ENCODE peak calls at places on chromosome X, in four cellular contexts. N is CD8-positive, alpha-beta memory T cell; P is A549; T is hepatocyte. Q is an unnamed sample.

GRCh38 chrX:38717871-38718270 is 83.4 kb upstream of the MID1IP1 start:
- DNase-seq in T (peak), N (no peak), P (peak), Q (peak)

GRCh38 chrX:10722804-10723364 is 102.5 kb upstream of the MID1 start:
- DNase-seq in P (peak), N (peak), T (peak), Q (peak)

GRCh38 chrX:13275031-13275430 is 44.8 kb downstream of the ATXN3L start:
- DNase-seq in P (no peak), T (no peak), N (no peak), Q (no peak)

GRCh38 chrX:39953879-39954278 is 143.9 kb downstream of the BCOR start:
- DNase-seq in N (no peak), P (peak), T (peak), Q (peak)

GRCh38 chrX:69362354-69362753 is 141.8 kb upstream of the NALF2 start:
- DNase-seq in T (no peak), N (no peak), P (no peak), Q (no peak)

GRCh38 chrX:41895826-41896225 is 27.5 kb downstream of the CASK start:
- DNase-seq in T (no peak), N (no peak), P (no peak), Q (no peak)

GRCh38 chrX:27186671-27187070 is 276.5 kb downstream of the PPP4R3C start:
- DNase-seq in N (peak), T (peak), P (peak), Q (peak)

GRCh38 chrX:105220636-105221035 is at the start of gene TEX13A:
- DNase-seq in P (no peak), N (no peak), T (no peak), Q (no peak)

GRCh38 chrX:118254611-118255010 is 91.3 kb upstream of the WDR44 start:
- DNase-seq in T (peak), P (peak), N (peak), Q (peak)

GRCh38 chrX:103615781-103616180 is 8.0 kb downstream of the TCEAL3 start:
- DNase-seq in P (no peak), T (no peak), N (no peak), Q (peak)

GRCh38 chrX:120015145-120016067 is 62.1 kb downstream of the RHOXF2B start:
- DNase-seq in T (peak), N (peak), P (no peak), Q (no peak)

GRCh38 chrX:71292669-71293379 is 8.7 kb upstream of the ITGB1BP2 start:
- DNase-seq in T (no peak), N (no peak), P (no peak), Q (peak)

GRCh38 chrX:50093627-50094026 is 107.2 kb downstream of the AKAP4 start:
- DNase-seq in T (no peak), P (no peak), N (no peak), Q (no peak)

GRCh38 chrX:140766024-140766611 is 56.6 kb downstream of the LINC00632 start:
- DNase-seq in T (peak), N (peak), P (peak), Q (peak)

GRCh38 chrX:77528034-77528433 is 80.8 kb downstream of the FGF16 start:
- DNase-seq in P (no peak), N (no peak), T (no peak), Q (no peak)

GRCh38 chrX:71210829-71211228 is 12.2 kb upstream of the GJB1 start:
- DNase-seq in P (no peak), T (no peak), N (no peak), Q (no peak)

GRCh38 chrX:45822124-45822523 is 621.4 kb upstream of the DIPK2B start:
- DNase-seq in N (no peak), P (no peak), T (no peak), Q (no peak)

GRCh38 chrX:45527834-45528233 is 327.2 kb upstream of the DIPK2B start:
- DNase-seq in N (no peak), P (no peak), T (no peak), Q (no peak)

GRCh38 chrX:9148626-9149385 is 114.9 kb upstream of the FAM9B start:
- DNase-seq in T (no peak), N (no peak), P (peak), Q (peak)

GRCh38 chrX:132382068-132382467 is 106.8 kb downstream of the MBNL3 start:
- DNase-seq in N (no peak), P (no peak), T (no peak), Q (no peak)

GRCh38 chrX:132044953-132045352 is 21.9 kb downstream of the STK26 start:
- DNase-seq in P (no peak), N (no peak), T (no peak), Q (no peak)

GRCh38 chrX:40083120-40083978 is 14.4 kb downstream of the BCOR start:
- DNase-seq in N (no peak), P (no peak), T (peak), Q (no peak)

GRCh38 chrX:72202792-72203401 is 21.3 kb downstream of the PIN4 start:
- DNase-seq in P (no peak), N (no peak), T (no peak), Q (no peak)

GRCh38 chrX:114584434-114584943 is 603 bp downstream of the HTR2C start:
- DNase-seq in T (peak), P (no peak), N (no peak), Q (no peak)

GRCh38 chrX:124274438-124275166 is 57.9 kb upstream of the TEX13D start:
- DNase-seq in T (no peak), P (no peak), N (no peak), Q (no peak)

GRCh38 chrX:70168238-70169188 is 8.8 kb upstream of the DGAT2L6 start:
- DNase-seq in N (no peak), T (peak), P (peak), Q (peak)

GRCh38 chrX:131792789-131793462 is 230.2 kb upstream of the STK26 start:
- DNase-seq in P (peak), T (no peak), N (peak), Q (peak)

GRCh38 chrX:9312922-9313867 is 151.7 kb upstream of the TBL1X start:
- DNase-seq in T (peak), P (peak), N (peak), Q (no peak)

GRCh38 chrX:24245201-24245600 is 68.7 kb downstream of the SUPT20HL2 start:
- DNase-seq in P (peak), N (no peak), T (peak), Q (peak)

GRCh38 chrX:101415180-101416130 is 7.4 kb downstream of the HNRNPH2 start:
- DNase-seq in P (peak), N (peak), T (peak), Q (peak)

GRCh38 chrX:38561126-38561868 is at the start of gene TSPAN7:
- DNase-seq in N (peak), T (peak), P (peak), Q (peak)

GRCh38 chrX:24870143-24870542 is 145.6 kb downstream of the ARX start:
- DNase-seq in T (peak), N (no peak), P (peak), Q (peak)

GRCh38 chrX:78652971-78653822 is 5.9 kb downstream of the RTL3 start:
- DNase-seq in N (no peak), T (no peak), P (peak), Q (peak)
- H3K4me3 ChIP-seq in N (no peak), T (no peak), P (no peak), Q (no peak)

GRCh38 chrX:53422091-53422914 is at the start of the genes RIBC1 and SMC1A:
- DNase-seq in T (peak), N (peak), P (peak), Q (peak)

GRCh38 chrX:53421772-53422090 is 723 bp downstream of the SMC1A start:
- DNase-seq in T (no peak), N (no peak), P (no peak), Q (no peak)

GRCh38 chrX:53422915-53423268 is 219 bp downstream of the RIBC1 start:
- DNase-seq in P (no peak), T (no peak), N (no peak), Q (no peak)

DNA sequence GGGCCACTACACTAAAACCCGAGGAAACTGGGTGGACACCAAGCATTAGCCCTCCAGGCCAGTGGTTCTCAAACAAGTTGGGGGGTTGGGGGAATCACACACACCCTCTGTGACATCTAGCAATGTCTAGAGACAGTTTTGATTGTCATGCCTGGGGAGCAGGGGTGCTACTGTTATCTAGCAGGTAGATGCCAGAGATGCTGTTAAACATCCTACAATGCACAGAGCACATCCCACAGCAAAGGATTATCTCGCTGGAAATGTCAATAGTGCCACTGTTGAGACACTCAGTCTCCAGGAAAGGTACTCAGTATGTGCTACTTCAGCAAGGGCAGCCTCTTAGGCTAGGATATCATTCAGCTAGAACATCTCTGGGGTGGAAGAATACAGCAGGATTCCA is 1.3 kb downstream of the SMC1A start:
- DNase-seq in P (no peak), N (no peak), T (no peak), Q (no peak)
- H3K4me3 ChIP-seq in P (peak), N (peak), T (peak), Q (peak)

GRCh38 chrX:112819013-112819635 is 21.5 kb downstream of the AMOT start:
- DNase-seq in P (no peak), T (peak), N (no peak), Q (peak)
- H3K4me3 ChIP-seq in P (no peak), T (no peak), N (no peak), Q (no peak)

GRCh38 chrX:153474718-153475117 is 4.3 kb upstream of the HAUS7 start:
- DNase-seq in T (peak), P (no peak), N (peak), Q (peak)
- H3K4me3 ChIP-seq in T (no peak), P (no peak), N (no peak), Q (no peak)

GRCh38 chrX:49042581-49043219 is 457 bp downstream of the TFE3 start:
- DNase-seq in T (no peak), N (peak), P (no peak), Q (no peak)

GRCh38 chrX:49039598-49040375 is 3.4 kb downstream of the TFE3 start:
- DNase-seq in N (no peak), T (peak), P (peak), Q (peak)

GRCh38 chrX:49041683-49042529 is 1.3 kb downstream of the TFE3 start:
- DNase-seq in N (no peak), P (peak), T (peak), Q (peak)

GRCh38 chrX:49037883-49038475 is 5.2 kb downstream of the TFE3 start:
- DNase-seq in P (peak), N (no peak), T (no peak), Q (peak)

GRCh38 chrX:49040376-49040955 is 2.7 kb downstream of the TFE3 start:
- DNase-seq in T (no peak), N (no peak), P (peak), Q (peak)
- H3K4me3 ChIP-seq in T (no peak), N (no peak), P (peak), Q (peak)

GRCh38 chrX:152958524-152959465 is 35.1 kb downstream of the PNMA5 start:
- DNase-seq in N (peak), P (peak), T (peak), Q (peak)
- H3K4me3 ChIP-seq in N (no peak), P (peak), T (peak), Q (peak)

GRCh38 chrX:17787557-17787956 is 50.3 kb downstream of the SCML1 start:
- DNase-seq in N (no peak), T (no peak), P (no peak), Q (no peak)
- H3K4me3 ChIP-seq in N (no peak), T (no peak), P (no peak), Q (no peak)

GRCh38 chrX:17860179-17860780 is 818 bp downstream of the RAI2 start:
- DNase-seq in P (no peak), N (peak), T (no peak), Q (no peak)

GRCh38 chrX:17860811-17861495 is at the start of gene RAI2:
- DNase-seq in T (peak), P (no peak), N (peak), Q (no peak)

GRCh38 chrX:17861496-17862011 is 456 bp upstream of the RAI2 start:
- DNase-seq in T (no peak), N (no peak), P (no peak), Q (no peak)

GRCh38 chrX:17854521-17854920 is 6.6 kb downstream of the RAI2 start:
- DNase-seq in P (no peak), N (no peak), T (no peak), Q (no peak)

GRCh38 chrX:17859609-17860178 is 1.4 kb downstream of the RAI2 start:
- DNase-seq in P (no peak), T (peak), N (peak), Q (no peak)
- H3K4me3 ChIP-seq in P (peak), T (peak), N (no peak), Q (no peak)